ENCODE peak calls at places on chromosomes 4 and X, in six cellular contexts. One of them, this sample, is unnamed.
A peak's percentile ranks its signal among the peaks of the same experiment; 100 is the strongest.

GRCh38 chrX:43165343-43165920 is 387.5 kb upstream of the PPP1R2C start:
- DNase-seq in cardiac muscle cell: no peak
- DNase-seq in AG09319: no peak
- DNase-seq in heart left ventricle: no peak
- DNase-seq in WTC11: no peak
- DNase-seq in nephron progenitor cell: no peak
- DNase-seq in this sample: no peak

GRCh38 chr4:118124977-118125376 is 90.7 kb downstream of the NDST3 start:
- DNase-seq in AG09319: no peak
- DNase-seq in cardiac muscle cell: no peak
- DNase-seq in heart left ventricle: no peak
- DNase-seq in nephron progenitor cell: no peak
- DNase-seq in WTC11: no peak
- DNase-seq in this sample: no peak

GRCh38 chrX:48573690-48574269 is 504 bp upstream of the RBM3 start:
- DNase-seq in cardiac muscle cell: no peak
- DNase-seq in AG09319: no peak
- DNase-seq in WTC11: no peak
- DNase-seq in nephron progenitor cell: no peak
- DNase-seq in heart left ventricle: peak; percentile 54
- DNase-seq in this sample: no peak

GRCh38 chrX:30713061-30713525 is 59.9 kb downstream of the GK start:
- DNase-seq in AG09319: peak; percentile 22
- DNase-seq in nephron progenitor cell: peak; percentile 50
- DNase-seq in heart left ventricle: peak; percentile 12
- DNase-seq in cardiac muscle cell: peak; percentile 75
- DNase-seq in WTC11: peak; percentile 48
- DNase-seq in this sample: no peak

GRCh38 chrX:41002021-41002420 is 83.2 kb upstream of the USP9X start:
- DNase-seq in cardiac muscle cell: no peak
- DNase-seq in heart left ventricle: no peak
- DNase-seq in nephron progenitor cell: no peak
- DNase-seq in WTC11: no peak
- DNase-seq in AG09319: no peak
- DNase-seq in this sample: no peak

GRCh38 chrX:119071381-119071780 is 1.4 kb upstream of the CT47C1 start:
- DNase-seq in heart left ventricle: no peak
- DNase-seq in WTC11: no peak
- DNase-seq in AG09319: no peak
- DNase-seq in nephron progenitor cell: no peak
- DNase-seq in cardiac muscle cell: no peak
- DNase-seq in this sample: no peak

GRCh38 chrX:68940601-68941000 is 111.8 kb downstream of the EFNB1 start:
- DNase-seq in heart left ventricle: no peak
- DNase-seq in nephron progenitor cell: no peak
- DNase-seq in AG09319: no peak
- DNase-seq in cardiac muscle cell: no peak
- DNase-seq in WTC11: no peak
- DNase-seq in this sample: no peak

GRCh38 chr4:113700602-113701150 is 60.9 kb downstream of the CAMK2D start:
- DNase-seq in heart left ventricle: no peak
- DNase-seq in nephron progenitor cell: no peak
- DNase-seq in AG09319: no peak
- DNase-seq in cardiac muscle cell: no peak
- DNase-seq in WTC11: no peak
- DNase-seq in this sample: no peak

GRCh38 chr4:148312996-148313490 is 129.2 kb downstream of the NR3C2 start:
- DNase-seq in nephron progenitor cell: no peak
- DNase-seq in AG09319: no peak
- DNase-seq in cardiac muscle cell: no peak
- DNase-seq in heart left ventricle: no peak
- DNase-seq in WTC11: no peak
- DNase-seq in this sample: no peak

GRCh38 chr4:54539500-54540029 is 118.2 kb upstream of the KIT start:
- DNase-seq in AG09319: no peak
- DNase-seq in nephron progenitor cell: peak; percentile 86
- DNase-seq in cardiac muscle cell: peak; percentile 90
- DNase-seq in WTC11: peak; percentile 74
- DNase-seq in heart left ventricle: peak; percentile 30
- DNase-seq in this sample: no peak

GRCh38 chr4:92303621-92304027 is at the start of gene GRID2:
- DNase-seq in nephron progenitor cell: peak; percentile 70
- DNase-seq in heart left ventricle: no peak
- DNase-seq in WTC11: peak; percentile 83
- DNase-seq in AG09319: no peak
- DNase-seq in cardiac muscle cell: peak; percentile 62
- DNase-seq in this sample: no peak

GRCh38 chr4:88352062-88352461 is 26.6 kb upstream of the HERC6 start:
- DNase-seq in nephron progenitor cell: no peak
- DNase-seq in WTC11: no peak
- DNase-seq in cardiac muscle cell: no peak
- DNase-seq in heart left ventricle: no peak
- DNase-seq in AG09319: peak; percentile 20
- DNase-seq in this sample: no peak

DNA sequence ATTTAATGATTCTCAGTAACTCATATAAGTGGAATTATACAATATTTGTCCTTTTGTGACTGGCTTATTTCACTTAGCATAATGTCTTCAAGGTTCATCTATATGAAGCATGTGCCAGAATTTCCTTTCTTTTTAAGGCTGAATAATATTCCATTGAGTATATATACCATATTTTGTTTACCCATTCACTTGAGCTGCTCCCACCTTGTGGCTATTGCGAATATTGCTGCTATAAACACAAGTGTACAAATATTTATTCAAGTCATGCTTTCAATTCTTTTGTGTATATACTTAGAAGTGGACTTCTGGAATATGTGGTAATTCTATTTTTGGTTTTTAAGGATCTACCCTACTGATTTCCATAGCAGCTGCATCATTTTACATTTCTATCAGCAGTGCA is 219.1 kb downstream of the MID1 start:
- DNase-seq in WTC11: no peak
- DNase-seq in heart left ventricle: no peak
- DNase-seq in nephron progenitor cell: no peak
- DNase-seq in cardiac muscle cell: no peak
- DNase-seq in AG09319: no peak
- DNase-seq in this sample: no peak
- TF ChIP-seq CTCF in WTC11: no peak
- TF ChIP-seq CTCF in heart left ventricle: no peak
- TF ChIP-seq CTCF in nephron progenitor cell: no peak
- TF ChIP-seq CTCF in cardiac muscle cell: no peak
- TF ChIP-seq CTCF in AG09319: no peak
- TF ChIP-seq CTCF in this sample: no peak

DNA sequence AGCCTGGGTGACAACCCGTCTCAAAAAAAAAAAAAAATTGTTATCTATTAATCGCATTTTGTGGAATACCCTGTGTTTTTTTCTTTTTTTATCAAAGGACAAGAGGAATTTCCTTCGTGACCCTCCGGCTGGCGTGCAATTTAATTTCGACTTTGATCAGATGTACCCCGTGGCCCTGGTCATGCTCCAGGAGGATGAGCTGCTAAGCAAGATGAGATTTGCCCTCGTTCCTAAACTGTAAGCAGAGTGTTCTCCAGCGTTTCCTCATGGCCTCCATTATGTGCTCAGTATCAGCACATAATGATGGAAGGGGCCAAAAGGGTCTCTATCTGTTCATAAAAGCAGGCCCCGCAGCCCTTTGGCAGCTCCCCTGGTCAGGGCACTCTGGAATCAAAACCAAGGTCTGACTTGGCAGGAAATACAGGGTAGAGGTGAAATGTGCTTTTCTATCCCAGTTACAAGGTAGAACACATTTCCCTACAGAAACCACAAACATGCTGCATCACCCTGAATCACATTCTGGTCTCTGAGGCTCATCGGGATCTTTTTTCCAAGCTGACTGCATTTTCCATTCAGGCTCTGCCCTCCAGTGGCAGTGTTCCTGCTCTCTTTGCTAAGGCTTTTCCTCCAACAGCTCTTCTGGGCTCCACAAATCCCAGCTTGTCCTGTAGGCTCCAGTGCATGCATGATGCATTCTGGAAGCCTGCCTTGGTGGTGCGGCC is 24.4 kb downstream of the SYAP1 start:
- DNase-seq in nephron progenitor cell: no peak
- DNase-seq in heart left ventricle: no peak
- DNase-seq in cardiac muscle cell: no peak
- DNase-seq in WTC11: no peak
- DNase-seq in AG09319: no peak
- DNase-seq in this sample: no peak
- TF ChIP-seq CTCF in nephron progenitor cell: no peak
- TF ChIP-seq CTCF in heart left ventricle: no peak
- TF ChIP-seq CTCF in cardiac muscle cell: peak; percentile 30
- TF ChIP-seq CTCF in WTC11: no peak
- TF ChIP-seq CTCF in AG09319: peak; percentile 10
- TF ChIP-seq CTCF in this sample: no peak

DNA sequence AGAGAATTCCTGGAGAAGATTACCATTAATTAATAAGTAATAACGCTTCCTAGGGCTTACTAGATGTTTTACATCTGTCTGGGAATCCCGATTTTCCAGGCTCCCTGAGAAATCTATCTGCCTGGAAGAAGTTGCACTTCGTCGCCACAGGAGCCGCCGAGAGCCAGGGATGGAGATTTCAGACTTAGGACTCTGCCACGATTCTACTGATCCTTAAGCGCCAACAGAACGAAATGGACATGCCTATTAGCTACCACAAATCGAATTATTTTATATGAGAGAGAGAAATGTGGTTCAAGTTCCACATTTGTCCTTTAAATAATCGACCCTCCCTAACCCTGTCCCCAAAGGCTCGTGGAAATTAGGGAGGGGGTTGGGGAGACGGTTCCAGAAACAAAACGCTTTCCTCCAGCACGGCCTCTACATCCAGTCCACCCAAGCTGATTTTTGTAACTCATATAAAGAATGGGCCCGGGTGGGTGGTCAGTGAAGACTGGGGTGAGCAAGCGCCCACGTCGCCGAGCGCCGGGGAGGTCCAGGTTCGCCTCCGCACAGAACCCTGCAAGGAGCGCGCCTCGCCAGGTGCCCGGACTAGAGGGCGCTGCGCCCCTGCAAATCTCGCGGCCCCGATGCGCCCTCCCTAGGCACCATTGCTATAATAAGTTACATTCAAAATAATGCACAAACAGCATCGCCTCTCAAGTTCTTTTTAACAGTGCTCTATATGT is 1.9 kb upstream of the FAT1 start:
- DNase-seq in nephron progenitor cell: peak; percentile 76
- DNase-seq in WTC11: peak; percentile 71
- DNase-seq in AG09319: no peak
- DNase-seq in heart left ventricle: peak; percentile 78
- DNase-seq in cardiac muscle cell: peak; percentile 79
- DNase-seq in this sample: no peak
- TF ChIP-seq CTCF in nephron progenitor cell: peak; percentile 56
- TF ChIP-seq CTCF in WTC11: no peak
- TF ChIP-seq CTCF in AG09319: peak; percentile 88
- TF ChIP-seq CTCF in heart left ventricle: peak; percentile 74
- TF ChIP-seq CTCF in cardiac muscle cell: peak; percentile 75
- TF ChIP-seq CTCF in this sample: no peak

DNA sequence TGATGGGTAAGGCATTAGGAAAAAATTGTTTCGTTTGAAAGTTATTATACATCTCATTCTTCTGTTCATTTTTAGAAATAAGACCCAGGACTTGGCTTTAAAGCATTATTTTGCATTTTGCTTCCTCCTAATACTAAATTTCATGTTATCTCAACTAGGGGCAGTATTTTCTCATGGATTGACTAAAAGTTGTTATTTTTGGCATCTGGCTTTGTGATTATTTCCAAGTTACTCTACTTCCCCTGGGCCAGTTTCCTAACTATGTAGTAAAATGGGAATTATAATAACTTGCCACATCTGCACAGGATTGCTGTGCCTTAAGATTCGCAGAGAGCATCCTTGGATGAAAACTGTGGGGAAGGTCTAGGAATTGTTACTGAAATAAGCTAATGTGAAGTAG is 3.0 kb downstream of the RBPJ start:
- DNase-seq in cardiac muscle cell: no peak
- DNase-seq in heart left ventricle: no peak
- DNase-seq in AG09319: no peak
- DNase-seq in WTC11: no peak
- DNase-seq in nephron progenitor cell: no peak
- DNase-seq in this sample: no peak
- TF ChIP-seq CTCF in cardiac muscle cell: peak; percentile 25
- TF ChIP-seq CTCF in heart left ventricle: peak; percentile 27
- TF ChIP-seq CTCF in AG09319: peak; percentile 18
- TF ChIP-seq CTCF in WTC11: no peak
- TF ChIP-seq CTCF in nephron progenitor cell: no peak
- TF ChIP-seq CTCF in this sample: no peak

GRCh38 chr4:7295917-7296660 is 103.8 kb downstream of the SORCS2 start:
- DNase-seq in heart left ventricle: no peak
- DNase-seq in AG09319: peak; percentile 7
- DNase-seq in nephron progenitor cell: no peak
- DNase-seq in cardiac muscle cell: peak; percentile 35
- DNase-seq in WTC11: peak; percentile 54
- DNase-seq in this sample: no peak
- TF ChIP-seq CTCF in heart left ventricle: peak; percentile 58
- TF ChIP-seq CTCF in AG09319: peak; percentile 75
- TF ChIP-seq CTCF in nephron progenitor cell: peak; percentile 40
- TF ChIP-seq CTCF in cardiac muscle cell: peak; percentile 53
- TF ChIP-seq CTCF in WTC11: no peak
- TF ChIP-seq CTCF in this sample: no peak

DNA sequence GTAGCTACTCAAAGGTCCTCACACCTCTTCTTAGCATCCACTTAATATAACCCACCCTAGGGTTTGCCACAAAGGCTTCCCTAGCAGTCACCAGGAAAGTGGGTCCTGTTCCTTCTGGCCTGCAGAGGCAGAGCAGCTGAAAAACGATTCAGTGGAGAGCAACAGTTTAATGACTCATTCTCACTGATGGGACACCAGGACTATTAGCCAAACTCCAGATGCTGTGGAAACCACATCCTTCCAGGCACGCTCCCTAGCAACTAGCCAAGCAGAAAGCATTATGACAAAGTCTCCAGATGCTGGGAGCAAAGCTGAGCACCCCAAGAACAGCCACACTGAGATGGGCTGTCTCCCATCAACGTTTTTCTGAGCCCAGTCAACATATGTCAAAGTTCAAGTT is 30.3 kb upstream of the UTP14A start:
- DNase-seq in WTC11: no peak
- DNase-seq in heart left ventricle: no peak
- DNase-seq in AG09319: peak; percentile 53
- DNase-seq in cardiac muscle cell: no peak
- DNase-seq in nephron progenitor cell: no peak
- DNase-seq in this sample: no peak
- TF ChIP-seq CTCF in WTC11: no peak
- TF ChIP-seq CTCF in heart left ventricle: no peak
- TF ChIP-seq CTCF in AG09319: peak; percentile 5
- TF ChIP-seq CTCF in cardiac muscle cell: no peak
- TF ChIP-seq CTCF in nephron progenitor cell: no peak
- TF ChIP-seq CTCF in this sample: no peak